ENCODE peak calls at places on chromosomes 3 and 15, in five cellular contexts. One of them, this sample, is unnamed.

GRCh38 chr3:187960820-187961219 is 193.1 kb upstream of the LPP start:
- DNase-seq in neural progenitor cell: no peak
- DNase-seq in brain microvascular endothelial cell: peak
- DNase-seq in transverse colon: no peak
- DNase-seq in cardiac muscle cell: peak
- DNase-seq in this sample: no peak

GRCh38 chr3:139537795-139538538 is 1.6 kb downstream of the RBP1 start:
- DNase-seq in neural progenitor cell: no peak
- DNase-seq in brain microvascular endothelial cell: no peak
- DNase-seq in transverse colon: no peak
- DNase-seq in cardiac muscle cell: no peak
- DNase-seq in this sample: peak

GRCh38 chr3:197002701-197003454 is 26.7 kb downstream of the MELTF start:
- DNase-seq in neural progenitor cell: peak
- DNase-seq in brain microvascular endothelial cell: no peak
- DNase-seq in transverse colon: peak
- DNase-seq in cardiac muscle cell: peak
- DNase-seq in this sample: peak

GRCh38 chr3:16849240-16849639 is 35.5 kb upstream of the PLCL2 start:
- DNase-seq in neural progenitor cell: peak
- DNase-seq in brain microvascular endothelial cell: peak
- DNase-seq in transverse colon: peak
- DNase-seq in cardiac muscle cell: peak
- DNase-seq in this sample: peak

GRCh38 chr3:119637679-119638525 is 22.5 kb downstream of the POPDC2 start:
- DNase-seq in neural progenitor cell: no peak
- DNase-seq in brain microvascular endothelial cell: peak
- DNase-seq in transverse colon: no peak
- DNase-seq in cardiac muscle cell: peak
- DNase-seq in this sample: peak

GRCh38 chr3:119289371-119289770 is 4.8 kb upstream of the ARHGAP31 start:
- DNase-seq in neural progenitor cell: no peak
- DNase-seq in brain microvascular endothelial cell: no peak
- DNase-seq in transverse colon: no peak
- DNase-seq in cardiac muscle cell: no peak
- DNase-seq in this sample: no peak

GRCh38 chr3:102229062-102229655 is 205.7 kb upstream of the ZPLD1 start:
- DNase-seq in neural progenitor cell: peak
- DNase-seq in brain microvascular endothelial cell: peak
- DNase-seq in transverse colon: peak
- DNase-seq in cardiac muscle cell: peak
- DNase-seq in this sample: peak

GRCh38 chr3:177516130-177517011 is 319.1 kb upstream of the TBL1XR1 start:
- DNase-seq in neural progenitor cell: peak
- DNase-seq in brain microvascular endothelial cell: peak
- DNase-seq in transverse colon: no peak
- DNase-seq in cardiac muscle cell: peak
- DNase-seq in this sample: no peak

GRCh38 chr15:78452485-78452884 is 14.5 kb downstream of the IREB2 start:
- DNase-seq in neural progenitor cell: no peak
- DNase-seq in brain microvascular endothelial cell: no peak
- DNase-seq in transverse colon: no peak
- DNase-seq in cardiac muscle cell: no peak
- DNase-seq in this sample: no peak

GRCh38 chr3:81837071-81837593 is 75.7 kb upstream of the GBE1 start:
- DNase-seq in neural progenitor cell: no peak
- DNase-seq in brain microvascular endothelial cell: no peak
- DNase-seq in transverse colon: no peak
- DNase-seq in cardiac muscle cell: no peak
- DNase-seq in this sample: peak

DNA sequence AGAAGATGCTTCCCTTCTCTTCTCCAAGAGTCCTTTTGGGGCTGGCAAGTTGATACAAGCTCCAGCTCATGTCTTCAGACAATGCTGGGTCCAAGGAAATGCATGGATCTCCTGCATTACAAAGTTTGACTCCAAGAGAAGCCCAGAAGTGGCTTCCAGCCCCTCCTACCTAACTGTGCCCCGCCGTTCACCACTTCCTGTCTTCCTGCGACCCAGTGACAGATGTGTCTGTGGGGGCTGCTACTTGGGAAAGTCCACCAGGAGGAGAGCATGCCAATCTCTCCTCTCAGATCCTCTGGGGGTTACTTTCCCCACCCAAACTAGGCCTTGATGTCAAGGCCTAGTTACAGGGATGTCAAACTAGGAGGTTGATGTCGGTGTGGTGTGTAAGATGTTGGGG is 133.6 kb upstream of the RASGRP1 start:
- DNase-seq in neural progenitor cell: no peak
- DNase-seq in brain microvascular endothelial cell: no peak
- DNase-seq in transverse colon: no peak
- DNase-seq in cardiac muscle cell: no peak
- DNase-seq in this sample: no peak
- H3K4me3 ChIP-seq in neural progenitor cell: no peak
- H3K4me3 ChIP-seq in brain microvascular endothelial cell: no peak
- H3K4me3 ChIP-seq in transverse colon: no peak
- H3K4me3 ChIP-seq in cardiac muscle cell: no peak
- H3K4me3 ChIP-seq in this sample: no peak

DNA sequence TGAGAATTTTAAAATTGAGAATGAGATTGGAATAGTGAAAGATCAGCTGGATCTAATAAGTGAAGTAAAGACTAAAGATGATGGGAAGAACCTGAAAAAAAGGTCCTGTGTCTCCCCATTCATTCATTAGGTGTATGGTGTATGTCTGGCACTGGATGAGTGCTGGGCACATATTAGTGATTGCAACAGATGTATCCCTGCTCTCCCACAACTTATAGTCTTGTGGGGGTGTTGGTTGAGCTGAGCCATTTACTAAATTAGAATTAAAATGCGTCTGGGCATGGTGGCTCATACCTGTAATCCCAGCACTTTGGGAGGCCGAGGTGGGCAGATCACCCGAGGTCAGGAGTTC is 31.2 kb downstream of the DAG1 start:
- DNase-seq in neural progenitor cell: no peak
- DNase-seq in brain microvascular endothelial cell: peak
- DNase-seq in transverse colon: no peak
- DNase-seq in cardiac muscle cell: no peak
- DNase-seq in this sample: no peak
- H3K4me3 ChIP-seq in neural progenitor cell: no peak
- H3K4me3 ChIP-seq in brain microvascular endothelial cell: no peak
- H3K4me3 ChIP-seq in transverse colon: no peak
- H3K4me3 ChIP-seq in cardiac muscle cell: no peak
- H3K4me3 ChIP-seq in this sample: no peak

GRCh38 chr3:37995652-37996641 is 5.4 kb downstream of the VILL start:
- DNase-seq in neural progenitor cell: no peak
- DNase-seq in brain microvascular endothelial cell: no peak
- DNase-seq in transverse colon: no peak
- DNase-seq in cardiac muscle cell: no peak
- DNase-seq in this sample: no peak

GRCh38 chr3:37994639-37994972 is 4.0 kb downstream of the VILL start:
- DNase-seq in neural progenitor cell: no peak
- DNase-seq in brain microvascular endothelial cell: no peak
- DNase-seq in transverse colon: no peak
- DNase-seq in cardiac muscle cell: no peak
- DNase-seq in this sample: no peak

GRCh38 chr3:37992271-37993066 is 1.9 kb downstream of the VILL start:
- DNase-seq in neural progenitor cell: no peak
- DNase-seq in brain microvascular endothelial cell: no peak
- DNase-seq in transverse colon: peak
- DNase-seq in cardiac muscle cell: no peak
- DNase-seq in this sample: peak

GRCh38 chr3:37993067-37993809 is 2.7 kb downstream of the VILL start:
- DNase-seq in neural progenitor cell: no peak
- DNase-seq in brain microvascular endothelial cell: no peak
- DNase-seq in transverse colon: no peak
- DNase-seq in cardiac muscle cell: no peak
- DNase-seq in this sample: no peak

DNA sequence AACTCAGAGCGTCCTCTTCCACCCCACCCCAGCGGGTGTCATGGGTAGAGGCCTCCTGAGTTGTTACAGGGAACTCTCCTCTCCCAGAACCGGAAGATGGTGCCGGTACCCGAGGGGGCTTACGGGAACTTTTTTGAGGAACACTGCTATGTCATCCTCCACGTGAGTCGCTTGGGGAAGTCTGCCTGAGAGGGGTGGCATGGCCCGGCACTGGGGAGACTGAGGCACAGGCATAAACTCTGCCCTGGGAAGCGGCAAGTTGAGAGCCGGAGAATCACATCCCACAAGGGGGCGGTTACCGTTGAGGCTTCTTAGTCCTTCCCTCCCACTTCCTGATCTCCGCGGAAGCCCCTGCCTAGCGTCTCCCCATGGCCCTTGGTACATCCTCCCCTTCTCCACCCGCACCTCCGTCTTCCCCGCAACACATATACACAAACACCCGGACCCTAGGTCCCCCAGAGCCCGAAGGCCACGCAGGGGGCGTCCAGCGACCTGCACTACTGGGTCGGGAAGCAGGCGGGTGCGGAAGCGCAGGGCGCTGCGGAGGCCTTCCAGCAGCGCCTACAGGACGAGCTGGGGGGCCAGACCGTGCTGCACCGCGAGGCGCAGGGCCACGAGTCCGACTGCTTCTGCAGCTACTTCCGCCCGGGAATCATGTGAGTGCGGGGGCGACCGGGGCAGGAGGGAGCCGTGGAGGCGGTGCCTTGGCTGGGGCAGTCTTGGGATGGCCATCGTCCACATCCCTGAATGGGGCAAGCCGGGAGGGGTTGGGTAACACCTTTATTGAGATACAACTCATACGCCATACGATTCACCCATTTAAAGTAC is 3.4 kb downstream of the VILL start:
- DNase-seq in neural progenitor cell: peak
- DNase-seq in brain microvascular endothelial cell: peak
- DNase-seq in transverse colon: peak
- DNase-seq in cardiac muscle cell: peak
- DNase-seq in this sample: peak
- H3K4me3 ChIP-seq in neural progenitor cell: peak
- H3K4me3 ChIP-seq in brain microvascular endothelial cell: peak
- H3K4me3 ChIP-seq in transverse colon: peak
- H3K4me3 ChIP-seq in cardiac muscle cell: no peak
- H3K4me3 ChIP-seq in this sample: peak

DNA sequence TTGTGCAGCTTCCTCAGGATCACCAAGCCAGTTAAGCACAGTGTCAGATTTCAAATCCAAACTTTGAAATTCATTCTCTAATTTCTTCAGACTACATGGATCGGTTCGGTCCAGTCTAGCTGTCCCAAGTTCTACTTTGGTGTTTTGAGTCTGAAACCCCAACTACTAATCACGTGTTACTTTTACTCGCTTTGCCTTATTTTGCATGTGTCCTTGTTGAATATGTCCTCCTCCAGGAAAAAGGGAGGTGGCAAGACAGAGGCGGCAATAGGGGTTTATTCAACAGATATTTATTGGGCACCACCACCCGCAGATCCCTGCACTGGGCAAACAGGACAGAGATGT is 496 bp upstream of the GXYLT2 start:
- DNase-seq in neural progenitor cell: no peak
- DNase-seq in brain microvascular endothelial cell: no peak
- DNase-seq in transverse colon: no peak
- DNase-seq in cardiac muscle cell: no peak
- DNase-seq in this sample: peak
- H3K4me3 ChIP-seq in neural progenitor cell: peak
- H3K4me3 ChIP-seq in brain microvascular endothelial cell: peak
- H3K4me3 ChIP-seq in transverse colon: peak
- H3K4me3 ChIP-seq in cardiac muscle cell: peak
- H3K4me3 ChIP-seq in this sample: peak

DNA sequence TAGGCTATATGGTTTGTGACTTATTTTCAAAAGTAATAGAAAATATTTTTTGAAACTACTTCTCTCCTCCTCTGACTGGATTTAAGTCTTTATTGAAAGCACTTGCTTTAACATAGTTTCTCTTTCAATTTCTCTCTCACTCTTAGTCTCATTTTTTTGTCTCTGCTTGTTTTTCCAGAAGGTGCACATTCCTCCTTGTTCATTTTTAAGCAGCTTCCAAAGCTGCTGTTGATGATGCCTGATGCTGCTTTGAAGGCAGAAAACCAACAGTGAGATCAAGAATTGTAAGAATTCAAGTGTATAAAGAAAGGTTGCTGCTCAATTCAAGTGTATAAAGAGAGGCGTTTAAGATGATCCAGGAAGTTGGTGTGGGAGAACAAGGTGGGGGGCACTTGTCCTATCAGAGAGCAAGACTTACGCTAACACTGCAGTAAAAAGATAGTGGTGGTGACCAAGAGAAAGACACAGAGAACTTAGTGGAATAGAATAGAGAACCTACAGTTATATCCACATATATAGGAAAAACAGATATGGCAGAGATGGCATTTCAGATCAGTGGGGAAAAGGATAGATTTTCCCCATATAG is 12.1 kb downstream of the NR2C2 start:
- DNase-seq in neural progenitor cell: no peak
- DNase-seq in brain microvascular endothelial cell: no peak
- DNase-seq in transverse colon: no peak
- DNase-seq in cardiac muscle cell: no peak
- DNase-seq in this sample: no peak
- H3K4me3 ChIP-seq in neural progenitor cell: no peak
- H3K4me3 ChIP-seq in brain microvascular endothelial cell: no peak
- H3K4me3 ChIP-seq in transverse colon: no peak
- H3K4me3 ChIP-seq in cardiac muscle cell: no peak
- H3K4me3 ChIP-seq in this sample: no peak

GRCh38 chr3:179151474-179151873 is 3.3 kb downstream of the PIK3CA start:
- DNase-seq in neural progenitor cell: no peak
- DNase-seq in brain microvascular endothelial cell: no peak
- DNase-seq in transverse colon: no peak
- DNase-seq in cardiac muscle cell: no peak
- DNase-seq in this sample: no peak

GRCh38 chr3:179148446-179149238 is 485 bp downstream of the PIK3CA start:
- DNase-seq in neural progenitor cell: peak
- DNase-seq in brain microvascular endothelial cell: peak
- DNase-seq in transverse colon: peak
- DNase-seq in cardiac muscle cell: peak
- DNase-seq in this sample: peak

GRCh38 chr3:179149239-179149887 is 1.2 kb downstream of the PIK3CA start:
- DNase-seq in neural progenitor cell: peak
- DNase-seq in brain microvascular endothelial cell: peak
- DNase-seq in transverse colon: peak
- DNase-seq in cardiac muscle cell: peak
- DNase-seq in this sample: peak

GRCh38 chr3:179147571-179148445 is at the start of gene PIK3CA:
- DNase-seq in neural progenitor cell: peak
- DNase-seq in brain microvascular endothelial cell: peak
- DNase-seq in transverse colon: peak
- DNase-seq in cardiac muscle cell: peak
- DNase-seq in this sample: peak

GRCh38 chr3:179149951-179150350 is 1.8 kb downstream of the PIK3CA start:
- DNase-seq in neural progenitor cell: no peak
- DNase-seq in brain microvascular endothelial cell: no peak
- DNase-seq in transverse colon: no peak
- DNase-seq in cardiac muscle cell: peak
- DNase-seq in this sample: no peak
- H3K4me3 ChIP-seq in neural progenitor cell: peak
- H3K4me3 ChIP-seq in brain microvascular endothelial cell: peak
- H3K4me3 ChIP-seq in transverse colon: no peak
- H3K4me3 ChIP-seq in cardiac muscle cell: peak
- H3K4me3 ChIP-seq in this sample: peak

This sample was measured in epithelial cell of esophagus.